ENCODE peak calls at places on chromosomes 13 and 19, in eight cellular contexts. One of them, this sample, is unnamed.

GRCh38 chr19:35395762-35396199 is 24.9 kb downstream of the GPR42 start:
- DNase-seq in fibroblast of the conjunctiva: no peak
- DNase-seq in posterior cingulate gyrus: no peak
- DNase-seq in adrenal gland: peak
- DNase-seq in NCI-H345: peak
- DNase-seq in fibroblast of the aortic adventitia: no peak
- DNase-seq in T follicular helper cell: no peak
- DNase-seq in kidney epithelial cell: no peak
- DNase-seq in this sample: no peak

GRCh38 chr19:2455481-2456300 is 1.1 kb downstream of the LMNB2 start:
- DNase-seq in fibroblast of the conjunctiva: no peak
- DNase-seq in posterior cingulate gyrus: no peak
- DNase-seq in adrenal gland: peak
- DNase-seq in NCI-H345: no peak
- DNase-seq in fibroblast of the aortic adventitia: no peak
- DNase-seq in T follicular helper cell: peak
- DNase-seq in kidney epithelial cell: no peak
- DNase-seq in this sample: peak

GRCh38 chr19:6862673-6863078 is 24.7 kb upstream of the ADGRE1 start:
- DNase-seq in fibroblast of the conjunctiva: peak
- DNase-seq in posterior cingulate gyrus: peak
- DNase-seq in adrenal gland: peak
- DNase-seq in NCI-H345: peak
- DNase-seq in fibroblast of the aortic adventitia: peak
- DNase-seq in T follicular helper cell: peak
- DNase-seq in kidney epithelial cell: peak
- DNase-seq in this sample: peak

GRCh38 chr13:89372193-89372592 is 1701.0 kb downstream of the SLITRK5 start:
- DNase-seq in fibroblast of the conjunctiva: no peak
- DNase-seq in posterior cingulate gyrus: no peak
- DNase-seq in adrenal gland: no peak
- DNase-seq in NCI-H345: no peak
- DNase-seq in fibroblast of the aortic adventitia: no peak
- DNase-seq in T follicular helper cell: no peak
- DNase-seq in kidney epithelial cell: no peak
- DNase-seq in this sample: no peak

GRCh38 chr13:78587395-78587794 is 16.0 kb downstream of the POU4F1 start:
- DNase-seq in fibroblast of the conjunctiva: no peak
- DNase-seq in posterior cingulate gyrus: no peak
- DNase-seq in adrenal gland: no peak
- DNase-seq in NCI-H345: no peak
- DNase-seq in fibroblast of the aortic adventitia: no peak
- DNase-seq in T follicular helper cell: no peak
- DNase-seq in kidney epithelial cell: no peak
- DNase-seq in this sample: no peak

GRCh38 chr13:94416454-94417080 is 62.9 kb downstream of the DCT start:
- DNase-seq in fibroblast of the conjunctiva: peak
- DNase-seq in posterior cingulate gyrus: no peak
- DNase-seq in adrenal gland: no peak
- DNase-seq in NCI-H345: peak
- DNase-seq in fibroblast of the aortic adventitia: no peak
- DNase-seq in T follicular helper cell: no peak
- DNase-seq in kidney epithelial cell: no peak
- DNase-seq in this sample: no peak

GRCh38 chr13:53126803-53127202 is 98.2 kb downstream of the OLFM4 start:
- DNase-seq in fibroblast of the conjunctiva: no peak
- DNase-seq in posterior cingulate gyrus: no peak
- DNase-seq in adrenal gland: no peak
- DNase-seq in NCI-H345: no peak
- DNase-seq in fibroblast of the aortic adventitia: no peak
- DNase-seq in T follicular helper cell: no peak
- DNase-seq in kidney epithelial cell: no peak
- DNase-seq in this sample: no peak

GRCh38 chr13:49023441-49023840 is 47.7 kb downstream of the FNDC3A start:
- DNase-seq in fibroblast of the conjunctiva: peak
- DNase-seq in posterior cingulate gyrus: no peak
- DNase-seq in adrenal gland: no peak
- DNase-seq in NCI-H345: no peak
- DNase-seq in fibroblast of the aortic adventitia: peak
- DNase-seq in T follicular helper cell: no peak
- DNase-seq in kidney epithelial cell: peak
- DNase-seq in this sample: no peak

GRCh38 chr13:94967183-94968039 is 255.1 kb upstream of the SOX21 start:
- DNase-seq in fibroblast of the conjunctiva: no peak
- DNase-seq in posterior cingulate gyrus: no peak
- DNase-seq in adrenal gland: no peak
- DNase-seq in NCI-H345: no peak
- DNase-seq in fibroblast of the aortic adventitia: peak
- DNase-seq in T follicular helper cell: no peak
- DNase-seq in kidney epithelial cell: no peak
- DNase-seq in this sample: peak

GRCh38 chr13:80341098-80341701 is at the start of gene SPRY2:
- DNase-seq in fibroblast of the conjunctiva: peak
- DNase-seq in posterior cingulate gyrus: peak
- DNase-seq in adrenal gland: peak
- DNase-seq in NCI-H345: peak
- DNase-seq in fibroblast of the aortic adventitia: peak
- DNase-seq in T follicular helper cell: no peak
- DNase-seq in kidney epithelial cell: peak
- DNase-seq in this sample: peak

GRCh38 chr19:18898533-18899408 is 2.8 kb upstream of the CERS1 start:
- DNase-seq in fibroblast of the conjunctiva: no peak
- DNase-seq in posterior cingulate gyrus: no peak
- DNase-seq in adrenal gland: no peak
- DNase-seq in NCI-H345: no peak
- DNase-seq in fibroblast of the aortic adventitia: no peak
- DNase-seq in T follicular helper cell: no peak
- DNase-seq in kidney epithelial cell: no peak
- DNase-seq in this sample: no peak

GRCh38 chr13:91133941-91134772 is 213.3 kb upstream of the MIR17HG start:
- DNase-seq in fibroblast of the conjunctiva: peak
- DNase-seq in posterior cingulate gyrus: peak
- DNase-seq in adrenal gland: peak
- DNase-seq in NCI-H345: peak
- DNase-seq in fibroblast of the aortic adventitia: peak
- DNase-seq in T follicular helper cell: no peak
- DNase-seq in kidney epithelial cell: no peak
- DNase-seq in this sample: peak

GRCh38 chr13:40933508-40933907 is 85.6 kb downstream of the ELF1 start:
- DNase-seq in fibroblast of the conjunctiva: no peak
- DNase-seq in posterior cingulate gyrus: no peak
- DNase-seq in adrenal gland: no peak
- DNase-seq in NCI-H345: no peak
- DNase-seq in fibroblast of the aortic adventitia: no peak
- DNase-seq in T follicular helper cell: no peak
- DNase-seq in kidney epithelial cell: no peak
- DNase-seq in this sample: peak

GRCh38 chr13:62629618-62630017 is 1214.0 kb upstream of the PCDH20 start:
- DNase-seq in fibroblast of the conjunctiva: no peak
- DNase-seq in posterior cingulate gyrus: no peak
- DNase-seq in adrenal gland: no peak
- DNase-seq in NCI-H345: no peak
- DNase-seq in fibroblast of the aortic adventitia: no peak
- DNase-seq in T follicular helper cell: no peak
- DNase-seq in kidney epithelial cell: no peak
- DNase-seq in this sample: no peak

This sample was measured in GM20000.